ENCODE peak calls at places on chromosomes 5 and 9, in ten cellular contexts. X is adrenal gland; S is naive thymus-derived CD4-positive, alpha-beta T cell; U is cardiac muscle cell; G is CD8-positive, alpha-beta T cell; V is H9; Y is A673; Q is psoas muscle; Z is stomach; E is SK-N-SH. F is an unnamed sample.

GRCh38 chr5:115850771-115851416 is 9.2 kb downstream of the AP3S1 start:
- DNase-seq in X (no peak), S (no peak), U (peak; percentile 72), G (no peak), V (no peak), Y (no peak), Q (no peak), Z (no peak), E (no peak), F (no peak)

GRCh38 chr9:38292480-38292879 is 100.0 kb upstream of the ALDH1B1 start:
- DNase-seq in X (no peak), S (no peak), U (no peak), G (no peak), V (no peak), Y (no peak), Q (no peak), Z (no peak), E (no peak), F (no peak)

GRCh38 chr5:68749076-68749475 is 344.7 kb upstream of the SLC30A5 start:
- DNase-seq in X (no peak), S (no peak), U (no peak), G (no peak), V (no peak), Y (no peak), Q (no peak), Z (no peak), E (no peak), F (no peak)

GRCh38 chr5:166499452-166500240 is 1791.8 kb upstream of the WWC1 start:
- DNase-seq in X (no peak), S (no peak), U (no peak), G (no peak), V (no peak), Y (no peak), Q (no peak), Z (no peak), E (no peak), F (no peak)

GRCh38 chr5:64210866-64211265 is 45.2 kb downstream of the RNF180 start:
- DNase-seq in X (no peak), S (no peak), U (peak; percentile 87), G (no peak), V (no peak), Y (peak; percentile 23), Q (no peak), Z (no peak), E (no peak), F (no peak)

GRCh38 chr5:150645070-150645700 is 4.7 kb downstream of the SYNPO start:
- DNase-seq in X (peak; percentile 83), S (no peak), U (peak; percentile 95), G (no peak), V (no peak), Y (peak; percentile 54), Q (peak; percentile 76), Z (no peak), E (peak; percentile 67), F (peak; percentile 41)

GRCh38 chr9:13759624-13760023 is 480.1 kb upstream of the MPDZ start:
- DNase-seq in X (no peak), S (no peak), U (no peak), G (no peak), V (no peak), Y (no peak), Q (no peak), Z (no peak), E (no peak), F (no peak)

GRCh38 chr5:168042284-168043080 is 249.0 kb upstream of the WWC1 start:
- DNase-seq in X (no peak), S (no peak), U (no peak), G (no peak), V (no peak), Y (no peak), Q (no peak), Z (no peak), E (no peak), F (no peak)

GRCh38 chr5:1048861-1049838 is 40.5 kb downstream of the NKD2 start:
- DNase-seq in X (no peak), S (no peak), U (no peak), G (no peak), V (no peak), Y (no peak), Q (peak; percentile 12), Z (no peak), E (peak; percentile 9), F (no peak)

GRCh38 chr9:110443878-110444245 is 106.2 kb upstream of the TXNDC8 start:
- DNase-seq in X (no peak), S (no peak), U (peak; percentile 76), G (no peak), V (no peak), Y (no peak), Q (no peak), Z (no peak), E (no peak), F (no peak)

GRCh38 chr9:31840702-31841101 is 543.7 kb upstream of the ACO1 start:
- DNase-seq in X (no peak), S (no peak), U (no peak), G (no peak), V (no peak), Y (no peak), Q (no peak), Z (no peak), E (no peak), F (no peak)

GRCh38 chr5:154103223-154103622 is 64.5 kb downstream of the MFAP3 start:
- DNase-seq in X (no peak), S (no peak), U (no peak), G (no peak), V (no peak), Y (no peak), Q (no peak), Z (no peak), E (no peak), F (no peak)

GRCh38 chr9:33294670-33295432 is 4.5 kb downstream of the NFX1 start:
- DNase-seq in X (no peak), S (no peak), U (no peak), G (no peak), V (no peak), Y (no peak), Q (no peak), Z (no peak), E (no peak), F (no peak)

GRCh38 chr9:107874137-107874536 is 384.6 kb upstream of the KLF4 start:
- DNase-seq in X (no peak), S (no peak), U (no peak), G (no peak), V (no peak), Y (no peak), Q (no peak), Z (no peak), E (no peak), F (no peak)

GRCh38 chr9:117114768-117115167 is 300.1 kb downstream of the ASTN2 start:
- DNase-seq in X (no peak), S (no peak), U (no peak), G (no peak), V (peak; percentile 31), Y (no peak), Q (no peak), Z (no peak), E (no peak), F (no peak)

GRCh38 chr5:95983067-95983466 is 21.4 kb upstream of the ELL2 start:
- DNase-seq in X (no peak), S (no peak), U (no peak), G (no peak), V (no peak), Y (no peak), Q (no peak), Z (no peak), E (no peak), F (no peak)

GRCh38 chr5:66230551-66230950 is 86.5 kb downstream of the SREK1 start:
- DNase-seq in X (no peak), S (no peak), U (peak; percentile 16), G (no peak), V (peak; percentile 67), Y (no peak), Q (no peak), Z (no peak), E (no peak), F (no peak)

GRCh38 chr5:17805426-17805825 is 171.2 kb downstream of the TAF11L14 start:
- DNase-seq in X (no peak), S (no peak), U (no peak), G (no peak), V (no peak), Y (peak; percentile 68), Q (no peak), Z (no peak), E (no peak), F (no peak)

GRCh38 chr9:9791621-9792020 is 821.2 kb downstream of the PTPRD start:
- DNase-seq in X (no peak), S (no peak), U (peak; percentile 1), G (no peak), V (no peak), Y (peak; percentile 6), Q (no peak), Z (no peak), E (no peak), F (no peak)

GRCh38 chr5:177365845-177366527 is 8.3 kb downstream of the RGS14 start:
- DNase-seq in X (no peak), S (no peak), U (no peak), G (no peak), V (no peak), Y (no peak), Q (no peak), Z (no peak), E (peak; percentile 63), F (no peak)
- H3K4me1 ChIP-seq in X (peaks cover 27% of the 10 kb centered on the region), S (peaks cover 65% of the 10 kb centered on the region), U (peaks cover 36% of the 10 kb centered on the region), G (peaks cover 71% of the 10 kb centered on the region), V (peaks cover 15% of the 10 kb centered on the region), Y (peaks cover 20% of the 10 kb centered on the region), Q (peaks cover 37% of the 10 kb centered on the region), Z (peaks cover 73% of the 10 kb centered on the region), E (peaks cover 11% of the 10 kb centered on the region), F (peaks cover 34% of the 10 kb centered on the region)

DNA sequence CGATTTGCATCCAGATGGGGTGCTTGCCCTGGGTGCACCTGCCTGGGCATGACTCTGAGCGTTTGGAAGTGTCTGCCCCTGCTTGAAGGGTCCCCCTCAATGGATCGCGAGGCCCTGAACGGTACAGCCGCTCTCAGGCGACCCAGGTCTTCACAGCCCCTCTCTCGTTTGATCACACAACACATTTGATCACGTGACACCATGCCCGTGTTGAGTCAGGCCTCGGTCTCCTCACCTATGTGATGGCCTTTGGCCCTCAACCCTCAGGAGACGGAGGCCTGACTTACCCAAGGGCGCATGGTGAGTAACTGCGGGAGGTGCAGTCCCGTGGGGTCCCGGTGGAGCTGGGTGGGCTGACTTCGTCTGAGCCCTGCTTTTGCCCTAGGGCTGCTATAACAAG is 3.0 kb upstream of the ASB6 start:
- DNase-seq in X (no peak), S (no peak), U (no peak), G (no peak), V (no peak), Y (no peak), Q (no peak), Z (no peak), E (no peak), F (no peak)
- H3K9me3 ChIP-seq in X (no peaks in the 10 kb centered on the region), S (no peaks in the 10 kb centered on the region), U (no peaks in the 10 kb centered on the region), G (no peaks in the 10 kb centered on the region), V (no peaks in the 10 kb centered on the region), Y (no peaks in the 10 kb centered on the region), Q (no peaks in the 10 kb centered on the region), Z (no peaks in the 10 kb centered on the region), E (no peaks in the 10 kb centered on the region), F (no peaks in the 10 kb centered on the region)

GRCh38 chr9:136671646-136672430 is 9.1 kb downstream of the EGFL7 start:
- DNase-seq in X (no peak), S (peak; percentile 57), U (peak; percentile 31), G (peak; percentile 46), V (peak; percentile 57), Y (peak; percentile 64), Q (no peak), Z (no peak), E (peak; percentile 93), F (peak; percentile 71)
- H3K4me1 ChIP-seq in X (no peaks in the 10 kb centered on the region), S (no peaks in the 10 kb centered on the region), U (peaks cover 8% of the 10 kb centered on the region), G (no peaks in the 10 kb centered on the region), V (no peaks in the 10 kb centered on the region), Y (peaks cover 25% of the 10 kb centered on the region), Q (no peaks in the 10 kb centered on the region), Z (peaks cover 49% of the 10 kb centered on the region), E (no peaks in the 10 kb centered on the region), F (peaks cover 28% of the 10 kb centered on the region)

GRCh38 chr9:121122450-121123032 is 47.8 kb downstream of the CNTRL start:
- DNase-seq in X (no peak), S (no peak), U (no peak), G (peak; percentile 18), V (no peak), Y (peak; percentile 11), Q (no peak), Z (no peak), E (no peak), F (no peak)
- H3K9me3 ChIP-seq in X (no peaks in the 10 kb centered on the region), S (no peaks in the 10 kb centered on the region), U (no peaks in the 10 kb centered on the region), G (no peaks in the 10 kb centered on the region), V (no peaks in the 10 kb centered on the region), Y (no peaks in the 10 kb centered on the region), Q (no peaks in the 10 kb centered on the region), Z (no peaks in the 10 kb centered on the region), E (no peaks in the 10 kb centered on the region), F (no peaks in the 10 kb centered on the region)

F was measured in mucosa of descending colon.